ENCODE peak calls at places on chromosomes 13 and 19, in eight cellular contexts. One of them, this sample, is unnamed.

GRCh38 chr19:12564016-12564664 is 12.9 kb upstream of the ZNF564 start:
- DNase-seq in HepG2: peak; percentile 71
- DNase-seq in NB4: peak; percentile 85
- DNase-seq in A549: peak; percentile 55
- DNase-seq in endothelial cell of umbilical vein: peak; percentile 85
- DNase-seq in K562: peak; percentile 86
- DNase-seq in H1: peak; percentile 99
- DNase-seq in HCT116: peak; percentile 74
- DNase-seq in this sample: peak; percentile 96

GRCh38 chr13:77113496-77113895 is 86.5 kb upstream of the FBXL3 start:
- DNase-seq in HepG2: no peak
- DNase-seq in NB4: no peak
- DNase-seq in A549: no peak
- DNase-seq in endothelial cell of umbilical vein: no peak
- DNase-seq in K562: no peak
- DNase-seq in H1: no peak
- DNase-seq in HCT116: no peak
- DNase-seq in this sample: no peak

GRCh38 chr13:80469841-80470378 is 129.0 kb upstream of the SPRY2 start:
- DNase-seq in HepG2: no peak
- DNase-seq in NB4: peak; percentile 19
- DNase-seq in A549: peak; percentile 32
- DNase-seq in endothelial cell of umbilical vein: peak; percentile 85
- DNase-seq in K562: no peak
- DNase-seq in H1: no peak
- DNase-seq in HCT116: no peak
- DNase-seq in this sample: no peak

GRCh38 chr19:15934332-15935078 is at the start of gene CYP4F11:
- DNase-seq in HepG2: peak; percentile 87
- DNase-seq in NB4: peak; percentile 17
- DNase-seq in A549: peak; percentile 19
- DNase-seq in endothelial cell of umbilical vein: no peak
- DNase-seq in K562: no peak
- DNase-seq in H1: no peak
- DNase-seq in HCT116: peak; percentile 75
- DNase-seq in this sample: no peak

GRCh38 chr13:52414963-52415362 is 9.0 kb upstream of the THSD1 start:
- DNase-seq in HepG2: no peak
- DNase-seq in NB4: no peak
- DNase-seq in A549: no peak
- DNase-seq in endothelial cell of umbilical vein: peak; percentile 43
- DNase-seq in K562: no peak
- DNase-seq in H1: no peak
- DNase-seq in HCT116: no peak
- DNase-seq in this sample: no peak

GRCh38 chr19:23415561-23416191 is 20.4 kb upstream of the ZNF91 start:
- DNase-seq in HepG2: no peak
- DNase-seq in NB4: no peak
- DNase-seq in A549: no peak
- DNase-seq in endothelial cell of umbilical vein: no peak
- DNase-seq in K562: no peak
- DNase-seq in H1: peak; percentile 89
- DNase-seq in HCT116: no peak
- DNase-seq in this sample: peak; percentile 90

GRCh38 chr19:16435999-16436650 is 35.6 kb downstream of the EPS15L1 start:
- DNase-seq in HepG2: no peak
- DNase-seq in NB4: no peak
- DNase-seq in A549: no peak
- DNase-seq in endothelial cell of umbilical vein: peak; percentile 93
- DNase-seq in K562: peak; percentile 68
- DNase-seq in H1: no peak
- DNase-seq in HCT116: no peak
- DNase-seq in this sample: no peak

GRCh38 chr13:98976338-98976737 is 1.5 kb downstream of the DOCK9 start:
- DNase-seq in HepG2: no peak
- DNase-seq in NB4: peak; percentile 25
- DNase-seq in A549: no peak
- DNase-seq in endothelial cell of umbilical vein: no peak
- DNase-seq in K562: no peak
- DNase-seq in H1: no peak
- DNase-seq in HCT116: no peak
- DNase-seq in this sample: no peak

GRCh38 chr19:33444993-33445751 is 71.7 kb downstream of the CEBPG start:
- DNase-seq in HepG2: no peak
- DNase-seq in NB4: no peak
- DNase-seq in A549: no peak
- DNase-seq in endothelial cell of umbilical vein: no peak
- DNase-seq in K562: no peak
- DNase-seq in H1: no peak
- DNase-seq in HCT116: no peak
- DNase-seq in this sample: no peak

GRCh38 chr13:75579529-75579928 is 29.9 kb downstream of the UCHL3 start:
- DNase-seq in HepG2: no peak
- DNase-seq in NB4: no peak
- DNase-seq in A549: no peak
- DNase-seq in endothelial cell of umbilical vein: no peak
- DNase-seq in K562: no peak
- DNase-seq in H1: no peak
- DNase-seq in HCT116: no peak
- DNase-seq in this sample: no peak

GRCh38 chr13:108902557-108903155 is 273.2 kb downstream of the MYO16 start:
- DNase-seq in HepG2: no peak
- DNase-seq in NB4: no peak
- DNase-seq in A549: no peak
- DNase-seq in endothelial cell of umbilical vein: peak; percentile 82
- DNase-seq in K562: no peak
- DNase-seq in H1: no peak
- DNase-seq in HCT116: no peak
- DNase-seq in this sample: no peak

GRCh38 chr13:112716461-112716820 is 26.6 kb downstream of the ATP11A start:
- DNase-seq in HepG2: no peak
- DNase-seq in NB4: no peak
- DNase-seq in A549: no peak
- DNase-seq in endothelial cell of umbilical vein: no peak
- DNase-seq in K562: no peak
- DNase-seq in H1: no peak
- DNase-seq in HCT116: no peak
- DNase-seq in this sample: peak; percentile 9

GRCh38 chr13:33229446-33230177 is 55.9 kb downstream of the STARD13 start:
- DNase-seq in HepG2: peak; percentile 92
- DNase-seq in NB4: no peak
- DNase-seq in A549: no peak
- DNase-seq in endothelial cell of umbilical vein: no peak
- DNase-seq in K562: no peak
- DNase-seq in H1: no peak
- DNase-seq in HCT116: no peak
- DNase-seq in this sample: no peak

GRCh38 chr13:112771877-112772538 is 82.2 kb downstream of the ATP11A start:
- DNase-seq in HepG2: no peak
- DNase-seq in NB4: no peak
- DNase-seq in A549: no peak
- DNase-seq in endothelial cell of umbilical vein: no peak
- DNase-seq in K562: no peak
- DNase-seq in H1: no peak
- DNase-seq in HCT116: no peak
- DNase-seq in this sample: no peak

GRCh38 chr19:3178377-3178972 is at the start of gene S1PR4:
- DNase-seq in HepG2: no peak
- DNase-seq in NB4: peak; percentile 86
- DNase-seq in A549: no peak
- DNase-seq in endothelial cell of umbilical vein: peak; percentile 35
- DNase-seq in K562: no peak
- DNase-seq in H1: no peak
- DNase-seq in HCT116: no peak
- DNase-seq in this sample: no peak

GRCh38 chr19:57888494-57889231 is at the start of gene ZNF814:
- DNase-seq in HepG2: no peak
- DNase-seq in NB4: peak; percentile 14
- DNase-seq in A549: peak; percentile 10
- DNase-seq in endothelial cell of umbilical vein: peak; percentile 37
- DNase-seq in K562: peak; percentile 27
- DNase-seq in H1: peak; percentile 93
- DNase-seq in HCT116: no peak
- DNase-seq in this sample: peak; percentile 94

GRCh38 chr19:57888107-57888493 is 737 bp downstream of the ZNF814 start:
- DNase-seq in HepG2: no peak
- DNase-seq in NB4: no peak
- DNase-seq in A549: no peak
- DNase-seq in endothelial cell of umbilical vein: no peak
- DNase-seq in K562: no peak
- DNase-seq in H1: no peak
- DNase-seq in HCT116: no peak
- DNase-seq in this sample: no peak

GRCh38 chr19:57886046-57886445 is 2.8 kb downstream of the ZNF814 start:
- DNase-seq in HepG2: no peak
- DNase-seq in NB4: no peak
- DNase-seq in A549: no peak
- DNase-seq in endothelial cell of umbilical vein: no peak
- DNase-seq in K562: no peak
- DNase-seq in H1: no peak
- DNase-seq in HCT116: no peak
- DNase-seq in this sample: no peak

GRCh38 chr19:57887195-57887941 is 1.5 kb downstream of the ZNF814 start:
- DNase-seq in HepG2: no peak
- DNase-seq in NB4: no peak
- DNase-seq in A549: no peak
- DNase-seq in endothelial cell of umbilical vein: no peak
- DNase-seq in K562: no peak
- DNase-seq in H1: no peak
- DNase-seq in HCT116: no peak
- DNase-seq in this sample: peak; percentile 44
- TF ChIP-seq MAX in HepG2: no peak
- TF ChIP-seq MAX in NB4: no peak
- TF ChIP-seq MAX in A549: no peak
- TF ChIP-seq MAX in endothelial cell of umbilical vein: no peak
- TF ChIP-seq MAX in K562: no peak
- TF ChIP-seq MAX in H1: no peak
- TF ChIP-seq MAX in HCT116: no peak
- TF ChIP-seq MAX in this sample: peak; percentile 35

GRCh38 chr13:40941581-40941980 is 77.5 kb downstream of the ELF1 start:
- DNase-seq in HepG2: no peak
- DNase-seq in NB4: no peak
- DNase-seq in A549: no peak
- DNase-seq in endothelial cell of umbilical vein: no peak
- DNase-seq in K562: no peak
- DNase-seq in H1: no peak
- DNase-seq in HCT116: no peak
- DNase-seq in this sample: no peak
- TF ChIP-seq MAX in HepG2: no peak
- TF ChIP-seq MAX in NB4: no peak
- TF ChIP-seq MAX in A549: no peak
- TF ChIP-seq MAX in endothelial cell of umbilical vein: no peak
- TF ChIP-seq MAX in K562: no peak
- TF ChIP-seq MAX in H1: no peak
- TF ChIP-seq MAX in HCT116: no peak
- TF ChIP-seq MAX in this sample: no peak

DNA sequence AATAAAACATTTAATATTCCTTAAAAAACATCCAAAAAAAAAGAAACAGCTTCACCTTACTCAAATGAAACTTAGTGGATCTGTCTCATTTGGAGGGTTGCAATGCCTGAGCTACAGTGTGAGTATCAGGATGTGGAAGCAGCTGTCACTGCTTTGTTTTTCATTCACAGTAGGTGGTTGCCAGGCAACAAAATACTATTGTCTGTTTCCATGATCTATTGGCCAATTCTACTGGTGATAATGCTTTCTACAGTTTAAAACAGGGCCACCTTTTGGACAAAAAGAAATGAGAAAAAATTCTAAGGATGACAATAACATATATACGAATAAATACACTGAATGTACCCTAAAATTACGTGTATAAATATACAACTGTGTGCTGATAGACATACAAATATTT is 3.0 kb downstream of the ENOX1 start:
- DNase-seq in HepG2: no peak
- DNase-seq in NB4: no peak
- DNase-seq in A549: peak; percentile 9
- DNase-seq in endothelial cell of umbilical vein: peak; percentile 66
- DNase-seq in K562: no peak
- DNase-seq in H1: no peak
- DNase-seq in HCT116: no peak
- DNase-seq in this sample: no peak
- TF ChIP-seq MAX in HepG2: no peak
- TF ChIP-seq MAX in NB4: no peak
- TF ChIP-seq MAX in A549: no peak
- TF ChIP-seq MAX in endothelial cell of umbilical vein: no peak
- TF ChIP-seq MAX in K562: no peak
- TF ChIP-seq MAX in H1: no peak
- TF ChIP-seq MAX in HCT116: no peak
- TF ChIP-seq MAX in this sample: no peak

DNA sequence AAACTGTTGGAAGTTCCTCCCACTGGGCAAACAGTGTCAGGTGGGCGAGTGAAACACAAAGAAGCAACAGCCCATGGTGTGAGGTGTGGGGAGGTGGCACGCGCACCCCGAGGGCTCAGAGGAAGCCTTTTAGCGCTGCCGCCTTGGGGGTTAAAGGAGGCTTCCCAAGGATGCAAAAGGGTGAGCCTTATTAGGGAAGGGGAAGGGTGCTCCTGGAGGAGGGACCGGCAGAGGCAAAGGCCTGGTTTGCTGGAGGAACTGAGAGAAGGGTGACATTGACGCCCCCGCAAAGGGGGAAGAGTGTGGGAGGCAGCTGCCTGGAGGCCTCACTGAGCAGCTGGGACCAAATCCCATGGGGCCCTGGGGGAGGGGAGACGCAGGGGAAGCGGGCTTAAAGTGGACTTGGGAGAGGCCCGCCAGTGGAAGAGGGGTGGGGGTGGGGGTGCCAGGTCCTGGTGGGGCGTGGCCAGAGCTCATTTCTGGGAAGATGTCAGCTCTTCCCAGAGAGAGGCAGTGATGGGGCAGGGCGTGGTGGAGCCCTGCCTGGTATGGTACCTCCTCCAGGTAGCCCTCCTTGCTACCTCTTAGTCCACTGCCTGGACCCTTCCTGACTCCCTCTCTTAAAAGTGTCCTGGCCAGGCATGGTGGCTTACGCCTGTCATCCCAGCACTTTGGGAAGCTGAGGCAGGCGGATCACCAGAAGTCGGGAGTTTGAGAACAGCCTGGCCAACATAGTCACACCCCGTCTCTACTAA is 12.0 kb upstream of the FCHO1 start:
- DNase-seq in HepG2: no peak
- DNase-seq in NB4: peak; percentile 94
- DNase-seq in A549: no peak
- DNase-seq in endothelial cell of umbilical vein: no peak
- DNase-seq in K562: peak; percentile 80
- DNase-seq in H1: no peak
- DNase-seq in HCT116: no peak
- DNase-seq in this sample: no peak
- TF ChIP-seq MAX in HepG2: no peak
- TF ChIP-seq MAX in NB4: no peak
- TF ChIP-seq MAX in A549: no peak
- TF ChIP-seq MAX in endothelial cell of umbilical vein: no peak
- TF ChIP-seq MAX in K562: no peak
- TF ChIP-seq MAX in H1: no peak
- TF ChIP-seq MAX in HCT116: no peak
- TF ChIP-seq MAX in this sample: no peak

GRCh38 chr19:54430306-54431254 is 15.3 kb downstream of the TTYH1 start:
- DNase-seq in HepG2: no peak
- DNase-seq in NB4: peak; percentile 52
- DNase-seq in A549: no peak
- DNase-seq in endothelial cell of umbilical vein: peak; percentile 49
- DNase-seq in K562: peak; percentile 63
- DNase-seq in H1: peak; percentile 94
- DNase-seq in HCT116: peak; percentile 21
- DNase-seq in this sample: peak; percentile 81
- TF ChIP-seq MAX in HepG2: no peak
- TF ChIP-seq MAX in NB4: no peak
- TF ChIP-seq MAX in A549: no peak
- TF ChIP-seq MAX in endothelial cell of umbilical vein: no peak
- TF ChIP-seq MAX in K562: no peak
- TF ChIP-seq MAX in H1: no peak
- TF ChIP-seq MAX in HCT116: no peak
- TF ChIP-seq MAX in this sample: no peak

This sample was measured in WTC11.